ENCODE peak calls at places on chromosomes 6 and 20, in nine cellular contexts. A is CD8-positive, alpha-beta T cell; K is upper lobe of left lung; L is A549; E is T-helper 17 cell; C is right cardiac atrium; R is CD4-positive, CD25-positive, alpha-beta regulatory T cell; M is body of pancreas; W is stimulated activated naive B cell treated with anti-CD40 and anti-IgM and Interleukin-4, amounts not matched to agents 10 μg/mL and 1 μg/mL and 100 μg/mL, for 72 hours. H is an unnamed sample.

GRCh38 chr6:54776891-54777290 is 69.7 kb upstream of the FAM83B start:
- ATAC-seq in A (no peak), K (no peak), L (no peak), E (no peak), C (no peak), R (no peak), M (no peak), W (no peak), H (no peak)

GRCh38 chr6:151805286-151805840 is 2.1 kb upstream of the ESR1 start:
- ATAC-seq in A (no peak), K (peak), L (peak), E (no peak), C (peak), R (no peak), M (no peak), W (no peak), H (peak)

GRCh38 chr20:36132802-36133211 is 21.7 kb upstream of the EPB41L1 start:
- ATAC-seq in A (no peak), K (no peak), L (no peak), E (no peak), C (no peak), R (no peak), M (no peak), W (peak), H (no peak)

GRCh38 chr6:157055863-157056262 is 267.5 kb downstream of the TMEM242 start:
- ATAC-seq in A (no peak), K (no peak), L (no peak), E (no peak), C (no peak), R (no peak), M (no peak), W (no peak), H (no peak)

GRCh38 chr6:109118337-109118736 is 23.0 kb downstream of the CEP57L1 start:
- ATAC-seq in A (no peak), K (no peak), L (no peak), E (no peak), C (no peak), R (no peak), M (no peak), W (no peak), H (no peak)

GRCh38 chr6:160086754-160087153 is 34.9 kb upstream of the SLC22A1 start:
- ATAC-seq in A (no peak), K (no peak), L (no peak), E (no peak), C (no peak), R (no peak), M (no peak), W (no peak), H (no peak)

GRCh38 chr20:13904766-13905165 is 85.6 kb downstream of the SEL1L2 start:
- ATAC-seq in A (no peak), K (no peak), L (no peak), E (no peak), C (no peak), R (no peak), M (no peak), W (no peak), H (no peak)

GRCh38 chr6:47235964-47236760 is 73.5 kb downstream of the TNFRSF21 start:
- ATAC-seq in A (no peak), K (peak), L (no peak), E (no peak), C (peak), R (no peak), M (no peak), W (peak), H (no peak)

GRCh38 chr20:57743450-57744095 is 33.8 kb upstream of the PMEPA1 start:
- ATAC-seq in A (no peak), K (no peak), L (peak), E (no peak), C (no peak), R (no peak), M (no peak), W (no peak), H (no peak)

GRCh38 chr20:51258582-51259175 is 235.8 kb upstream of the KCNG1 start:
- ATAC-seq in A (no peak), K (no peak), L (peak), E (no peak), C (no peak), R (no peak), M (no peak), W (no peak), H (no peak)

GRCh38 chr20:44065401-44066340 is 121.3 kb downstream of the JPH2 start:
- ATAC-seq in A (no peak), K (no peak), L (no peak), E (no peak), C (no peak), R (no peak), M (no peak), W (no peak), H (no peak)

GRCh38 chr6:14542670-14543366 is 425.2 kb downstream of the CD83 start:
- ATAC-seq in A (peak), K (peak), L (no peak), E (peak), C (no peak), R (peak), M (no peak), W (peak), H (no peak)

GRCh38 chr6:90370493-90370959 is 73.9 kb upstream of the BACH2 start:
- ATAC-seq in A (no peak), K (no peak), L (no peak), E (no peak), C (no peak), R (peak), M (no peak), W (no peak), H (no peak)

GRCh38 chr6:3715285-3715684 is 36.2 kb downstream of the PXDC1 start:
- ATAC-seq in A (no peak), K (no peak), L (no peak), E (no peak), C (no peak), R (no peak), M (no peak), W (no peak), H (no peak)

GRCh38 chr20:56778765-56779195 is 149.7 kb downstream of the TFAP2C start:
- ATAC-seq in A (no peak), K (no peak), L (peak), E (no peak), C (no peak), R (no peak), M (no peak), W (no peak), H (no peak)

GRCh38 chr6:164114656-164115055 is 700.1 kb downstream of the QKI start:
- ATAC-seq in A (no peak), K (no peak), L (no peak), E (no peak), C (no peak), R (no peak), M (no peak), W (no peak), H (no peak)

GRCh38 chr6:166393535-166393823 is 10.7 kb upstream of the MPC1 start:
- ATAC-seq in A (no peak), K (no peak), L (no peak), E (no peak), C (no peak), R (no peak), M (no peak), W (no peak), H (no peak)

GRCh38 chr20:37598101-37598530 is 70.4 kb upstream of the BLCAP start:
- ATAC-seq in A (no peak), K (no peak), L (no peak), E (no peak), C (no peak), R (no peak), M (no peak), W (no peak), H (no peak)

GRCh38 chr20:35291654-35292503 is at the start of gene FAM83C:
- ATAC-seq in A (no peak), K (no peak), L (no peak), E (no peak), C (no peak), R (no peak), M (no peak), W (no peak), H (no peak)

GRCh38 chr6:31874836-31875572 is 3.8 kb downstream of the SLC44A4 start:
- ATAC-seq in A (no peak), K (no peak), L (no peak), E (no peak), C (no peak), R (no peak), M (no peak), W (no peak), H (no peak)

GRCh38 chr6:138044458-138044857 is 62.8 kb downstream of the PERP start:
- ATAC-seq in A (no peak), K (no peak), L (no peak), E (no peak), C (no peak), R (no peak), M (no peak), W (no peak), H (no peak)

GRCh38 chr6:118467181-118467580 is 80.9 kb upstream of the PLN start:
- ATAC-seq in A (no peak), K (no peak), L (no peak), E (no peak), C (no peak), R (no peak), M (no peak), W (no peak), H (no peak)

GRCh38 chr6:34791164-34791841 is 580 bp upstream of the BLTP3A start:
- ATAC-seq in A (peak), K (peak), L (peak), E (peak), C (peak), R (no peak), M (peak), W (peak), H (peak)

GRCh38 chr6:169235286-169235685 is 18.4 kb downstream of the THBS2 start:
- ATAC-seq in A (no peak), K (no peak), L (no peak), E (no peak), C (peak), R (no peak), M (no peak), W (no peak), H (no peak)

GRCh38 chr6:5619249-5619648 is 357.9 kb downstream of the FARS2 start:
- ATAC-seq in A (peak), K (no peak), L (no peak), E (peak), C (no peak), R (peak), M (no peak), W (peak), H (no peak)

GRCh38 chr6:101000334-101000733 is 119.2 kb upstream of the ASCC3 start:
- ATAC-seq in A (no peak), K (no peak), L (no peak), E (no peak), C (no peak), R (no peak), M (no peak), W (no peak), H (no peak)

GRCh38 chr20:38304845-38305447 is 990 bp downstream of the BPI start:
- ATAC-seq in A (no peak), K (peak), L (peak), E (no peak), C (peak), R (no peak), M (no peak), W (peak), H (no peak)

GRCh38 chr6:149210376-149210775 is 107.1 kb upstream of the TAB2 start:
- ATAC-seq in A (peak), K (peak), L (no peak), E (peak), C (no peak), R (peak), M (no peak), W (peak), H (no peak)